ENCODE peak calls at places on chromosomes 1 and 21, in six cellular contexts. D is IMR-90; O is tibial artery; V is frontal cortex; B is stimulated activated naive CD8-positive, alpha-beta T cell treated with anti-CD3 and anti-CD28 coated beads, Interleukin-15, Interleukin-2, amounts not matched to agents 100 U/mL and 50 U/mL, for 24 hours; H is GDM1. C is an unnamed sample.

GRCh38 chr21:32682696-32683474 is 44.9 kb downstream of the SYNJ1 start:
- DNase-seq in D (no peak), O (no peak), V (no peak), B (no peak), H (no peak), C (no peak)

GRCh38 chr1:98277111-98277510 is 356.3 kb upstream of the DPYD start:
- DNase-seq in D (peak), O (no peak), V (no peak), B (no peak), H (no peak), C (no peak)

GRCh38 chr1:154502066-154502741 is at the start of the genes SHE and TDRD10:
- DNase-seq in D (no peak), O (peak), V (peak), B (peak), H (no peak), C (peak)

GRCh38 chr1:84368441-84368840 is 29.8 kb upstream of the DNASE2B start:
- DNase-seq in D (no peak), O (no peak), V (no peak), B (no peak), H (no peak), C (no peak)

GRCh38 chr1:220786337-220787068 is at the start of gene MTARC1:
- DNase-seq in D (no peak), O (no peak), V (peak), B (peak), H (no peak), C (peak)

GRCh38 chr1:88608139-88608943 is 75.7 kb upstream of the PKN2 start:
- DNase-seq in D (peak), O (no peak), V (no peak), B (no peak), H (no peak), C (peak)

GRCh38 chr1:90557706-90558105 is 159.4 kb downstream of the BARHL2 start:
- DNase-seq in D (no peak), O (no peak), V (no peak), B (no peak), H (no peak), C (no peak)

GRCh38 chr1:154996966-154997701 is 3.7 kb downstream of the LENEP start:
- DNase-seq in D (no peak), O (no peak), V (no peak), B (no peak), H (peak), C (no peak)

GRCh38 chr1:111154021-111154999 is 14.3 kb downstream of the CEPT1 start:
- DNase-seq in D (no peak), O (no peak), V (no peak), B (no peak), H (no peak), C (no peak)

GRCh38 chr1:7383671-7384070 is 387.4 kb upstream of the VAMP3 start:
- DNase-seq in D (no peak), O (no peak), V (no peak), B (no peak), H (no peak), C (no peak)

GRCh38 chr1:25031966-25032667 is 102.0 kb upstream of the RUNX3 start:
- DNase-seq in D (peak), O (no peak), V (no peak), B (peak), H (no peak), C (no peak)

GRCh38 chr1:6554031-6554906 is at the start of gene NOL9:
- DNase-seq in D (peak), O (peak), V (peak), B (peak), H (peak), C (peak)

GRCh38 chr1:181604482-181604881 is 121.2 kb downstream of the CACNA1E start:
- DNase-seq in D (no peak), O (no peak), V (no peak), B (no peak), H (no peak), C (no peak)

GRCh38 chr1:64320899-64321624 is 117.6 kb downstream of the UBE2U start:
- DNase-seq in D (no peak), O (no peak), V (no peak), B (no peak), H (no peak), C (no peak)

GRCh38 chr1:59225594-59225993 is 71.3 kb upstream of the FGGY start:
- DNase-seq in D (no peak), O (no peak), V (no peak), B (no peak), H (no peak), C (no peak)

GRCh38 chr1:20884513-20884912 is 97.4 kb upstream of the HP1BP3 start:
- DNase-seq in D (no peak), O (no peak), V (no peak), B (no peak), H (no peak), C (no peak)

GRCh38 chr1:156122519-156123355 is 8.2 kb downstream of the LMNA start:
- DNase-seq in D (peak), O (peak), V (no peak), B (no peak), H (no peak), C (no peak)

GRCh38 chr1:218482683-218483082 is 137.5 kb downstream of the TGFB2 start:
- DNase-seq in D (peak), O (no peak), V (no peak), B (no peak), H (no peak), C (no peak)

GRCh38 chr1:30872948-30873263 is 35.7 kb downstream of the SDC3 start:
- DNase-seq in D (no peak), O (peak), V (no peak), B (no peak), H (no peak), C (no peak)

GRCh38 chr21:32007461-32007860 is 134.6 kb downstream of the HUNK start:
- DNase-seq in D (peak), O (no peak), V (no peak), B (no peak), H (no peak), C (no peak)

GRCh38 chr1:173062156-173062938 is 11.6 kb upstream of the TNFSF18 start:
- DNase-seq in D (peak), O (no peak), V (no peak), B (no peak), H (no peak), C (no peak)

GRCh38 chr21:43712268-43712942 is 6.5 kb upstream of the PDXK start:
- DNase-seq in D (peak), O (no peak), V (no peak), B (no peak), H (no peak), C (no peak)

GRCh38 chr1:181149326-181150000 is 61.0 kb downstream of the IER5 start:
- DNase-seq in D (no peak), O (no peak), V (no peak), B (peak), H (peak), C (no peak)

GRCh38 chr1:234933031-234933430 is 195.6 kb downstream of the TOMM20 start:
- DNase-seq in D (no peak), O (no peak), V (no peak), B (no peak), H (no peak), C (no peak)

GRCh38 chr21:34878501-34878900 is 170.6 kb downstream of the RUNX1 start:
- DNase-seq in D (no peak), O (no peak), V (no peak), B (no peak), H (no peak), C (no peak)

GRCh38 chr1:121586369-121587229 is 401.8 kb downstream of the SRGAP2C start:
- DNase-seq in D (no peak), O (no peak), V (no peak), B (no peak), H (no peak), C (peak)

GRCh38 chr1:21378705-21379494 is 61.0 kb upstream of the NBPF3 start:
- DNase-seq in D (no peak), O (no peak), V (no peak), B (no peak), H (no peak), C (no peak)

GRCh38 chr1:193494368-193494767 is 308.0 kb upstream of the B3GALT2 start:
- DNase-seq in D (no peak), O (no peak), V (no peak), B (no peak), H (no peak), C (no peak)

GRCh38 chr1:178939328-178939727 is 68.5 kb upstream of the ANGPTL1 start:
- DNase-seq in D (no peak), O (peak), V (no peak), B (no peak), H (no peak), C (no peak)

GRCh38 chr1:9902060-9902452 is 8.0 kb downstream of the CTNNBIP1 start:
- DNase-seq in D (no peak), O (no peak), V (no peak), B (no peak), H (no peak), C (no peak)

GRCh38 chr1:89809556-89809955 is 11.3 kb upstream of the LRRC8D start:
- DNase-seq in D (peak), O (no peak), V (no peak), B (no peak), H (no peak), C (no peak)

GRCh38 chr1:228393268-228393699 is 13.4 kb downstream of the TRIM11 start:
- DNase-seq in D (peak), O (peak), V (no peak), B (no peak), H (no peak), C (peak)